ENCODE peak calls at places on chromosomes 3 and 15, in five cellular contexts. One of them, this sample, is unnamed.

GRCh38 chr15:33586791-33587697 is 276.3 kb downstream of the RYR3 start:
- DNase-seq in HCT116: no peak
- DNase-seq in left ventricle myocardium inferior: no peak
- DNase-seq in cardiac muscle cell: no peak
- DNase-seq in fibroblast of villous mesenchyme: no peak
- DNase-seq in this sample: peak; percentile 65

GRCh38 chr3:44825264-44825925 is 36.3 kb upstream of the TMEM42 start:
- DNase-seq in HCT116: no peak
- DNase-seq in cardiac muscle cell: no peak
- DNase-seq in fibroblast of villous mesenchyme: peak; percentile 59
- DNase-seq in left ventricle myocardium inferior: no peak
- DNase-seq in this sample: no peak

GRCh38 chr3:115825046-115825445 is 201.7 kb downstream of the GAP43 start:
- DNase-seq in fibroblast of villous mesenchyme: no peak
- DNase-seq in left ventricle myocardium inferior: no peak
- DNase-seq in HCT116: no peak
- DNase-seq in cardiac muscle cell: no peak
- DNase-seq in this sample: no peak

GRCh38 chr3:127093312-127093711 is 99.6 kb upstream of the PRR23E start:
- DNase-seq in fibroblast of villous mesenchyme: no peak
- DNase-seq in HCT116: no peak
- DNase-seq in cardiac muscle cell: no peak
- DNase-seq in left ventricle myocardium inferior: no peak
- DNase-seq in this sample: no peak

GRCh38 chr3:170560296-170560695 is 25.6 kb downstream of the SLC7A14 start:
- DNase-seq in left ventricle myocardium inferior: no peak
- DNase-seq in cardiac muscle cell: no peak
- DNase-seq in HCT116: no peak
- DNase-seq in fibroblast of villous mesenchyme: no peak
- DNase-seq in this sample: no peak

GRCh38 chr3:42741796-42742195 is 31.3 kb downstream of the CCDC13 start:
- DNase-seq in HCT116: no peak
- DNase-seq in fibroblast of villous mesenchyme: no peak
- DNase-seq in cardiac muscle cell: no peak
- DNase-seq in left ventricle myocardium inferior: no peak
- DNase-seq in this sample: no peak

GRCh38 chr3:140505256-140505655 is 172.6 kb upstream of the TRIM42 start:
- DNase-seq in HCT116: no peak
- DNase-seq in fibroblast of villous mesenchyme: peak; percentile 6
- DNase-seq in left ventricle myocardium inferior: no peak
- DNase-seq in cardiac muscle cell: peak; percentile 18
- DNase-seq in this sample: no peak

GRCh38 chr15:71647479-71647792 is 162.9 kb upstream of the NR2E3 start:
- DNase-seq in HCT116: no peak
- DNase-seq in cardiac muscle cell: no peak
- DNase-seq in fibroblast of villous mesenchyme: no peak
- DNase-seq in left ventricle myocardium inferior: no peak
- DNase-seq in this sample: no peak

GRCh38 chr3:114179575-114179974 is 723 bp upstream of the DRD3 start:
- DNase-seq in left ventricle myocardium inferior: no peak
- DNase-seq in cardiac muscle cell: peak; percentile 21
- DNase-seq in HCT116: peak; percentile 15
- DNase-seq in fibroblast of villous mesenchyme: peak; percentile 8
- DNase-seq in this sample: no peak

GRCh38 chr15:46580487-46580886 is 945.7 kb downstream of the SQOR start:
- DNase-seq in HCT116: no peak
- DNase-seq in fibroblast of villous mesenchyme: no peak
- DNase-seq in left ventricle myocardium inferior: no peak
- DNase-seq in cardiac muscle cell: no peak
- DNase-seq in this sample: no peak

GRCh38 chr3:163071684-163072083 is 1575.1 kb downstream of the OTOL1 start:
- DNase-seq in left ventricle myocardium inferior: no peak
- DNase-seq in fibroblast of villous mesenchyme: peak; percentile 50
- DNase-seq in HCT116: no peak
- DNase-seq in cardiac muscle cell: no peak
- DNase-seq in this sample: no peak

GRCh38 chr3:97148891-97149290 is 334.5 kb downstream of the EPHA6 start:
- DNase-seq in fibroblast of villous mesenchyme: no peak
- DNase-seq in HCT116: no peak
- DNase-seq in cardiac muscle cell: no peak
- DNase-seq in left ventricle myocardium inferior: no peak
- DNase-seq in this sample: no peak

GRCh38 chr15:57752426-57752825 is 45.9 kb downstream of the POLR2M start:
- DNase-seq in cardiac muscle cell: peak; percentile 18
- DNase-seq in left ventricle myocardium inferior: peak; percentile 40
- DNase-seq in fibroblast of villous mesenchyme: peak; percentile 27
- DNase-seq in HCT116: no peak
- DNase-seq in this sample: no peak

GRCh38 chr3:5212625-5213573 is 25.4 kb downstream of the EDEM1 start:
- DNase-seq in cardiac muscle cell: no peak
- DNase-seq in HCT116: no peak
- DNase-seq in left ventricle myocardium inferior: no peak
- DNase-seq in fibroblast of villous mesenchyme: no peak
- DNase-seq in this sample: no peak

GRCh38 chr3:56389213-56389830 is 78.9 kb downstream of the ERC2 start:
- DNase-seq in HCT116: no peak
- DNase-seq in fibroblast of villous mesenchyme: no peak
- DNase-seq in cardiac muscle cell: no peak
- DNase-seq in left ventricle myocardium inferior: no peak
- DNase-seq in this sample: no peak

GRCh38 chr15:87710406-87710805 is 546.1 kb downstream of the NTRK3 start:
- DNase-seq in left ventricle myocardium inferior: no peak
- DNase-seq in HCT116: no peak
- DNase-seq in cardiac muscle cell: no peak
- DNase-seq in fibroblast of villous mesenchyme: peak; percentile 97
- DNase-seq in this sample: no peak

GRCh38 chr3:48684480-48685143 is 1.1 kb downstream of the NCKIPSD start:
- DNase-seq in cardiac muscle cell: no peak
- DNase-seq in fibroblast of villous mesenchyme: peak; percentile 50
- DNase-seq in HCT116: no peak
- DNase-seq in left ventricle myocardium inferior: peak; percentile 68
- DNase-seq in this sample: no peak

GRCh38 chr3:197293605-197294237 is 4.7 kb downstream of the DLG1 start:
- DNase-seq in HCT116: no peak
- DNase-seq in fibroblast of villous mesenchyme: no peak
- DNase-seq in left ventricle myocardium inferior: no peak
- DNase-seq in cardiac muscle cell: no peak
- DNase-seq in this sample: no peak

GRCh38 chr3:122101646-122102045 is 46.5 kb downstream of the CD86 start:
- DNase-seq in HCT116: peak; percentile 65
- DNase-seq in cardiac muscle cell: peak; percentile 78
- DNase-seq in left ventricle myocardium inferior: no peak
- DNase-seq in fibroblast of villous mesenchyme: peak; percentile 68
- DNase-seq in this sample: no peak

GRCh38 chr15:36888018-36888992 is 212.0 kb downstream of the MEIS2 start:
- DNase-seq in left ventricle myocardium inferior: no peak
- DNase-seq in cardiac muscle cell: peak; percentile 78
- DNase-seq in HCT116: no peak
- DNase-seq in fibroblast of villous mesenchyme: no peak
- DNase-seq in this sample: peak; percentile 18

GRCh38 chr3:195906865-195907729 is 1.3 kb downstream of the TNK2 start:
- DNase-seq in left ventricle myocardium inferior: no peak
- DNase-seq in cardiac muscle cell: no peak
- DNase-seq in HCT116: no peak
- DNase-seq in fibroblast of villous mesenchyme: peak; percentile 16
- DNase-seq in this sample: no peak

GRCh38 chr15:40958146-40958545 is 4.9 kb downstream of the CHAC1 start:
- DNase-seq in left ventricle myocardium inferior: no peak
- DNase-seq in fibroblast of villous mesenchyme: no peak
- DNase-seq in HCT116: no peak
- DNase-seq in cardiac muscle cell: no peak
- DNase-seq in this sample: no peak

GRCh38 chr15:47972738-47973137 is 148.1 kb upstream of the SLC24A5 start:
- DNase-seq in HCT116: no peak
- DNase-seq in left ventricle myocardium inferior: no peak
- DNase-seq in fibroblast of villous mesenchyme: no peak
- DNase-seq in cardiac muscle cell: no peak
- DNase-seq in this sample: no peak

GRCh38 chr3:15923640-15924405 is 126.0 kb upstream of the ANKRD28 start:
- DNase-seq in HCT116: no peak
- DNase-seq in left ventricle myocardium inferior: no peak
- DNase-seq in cardiac muscle cell: no peak
- DNase-seq in fibroblast of villous mesenchyme: no peak
- DNase-seq in this sample: no peak

GRCh38 chr15:59300618-59301139 is 72.0 kb downstream of the MYO1E start:
- DNase-seq in fibroblast of villous mesenchyme: no peak
- DNase-seq in HCT116: no peak
- DNase-seq in left ventricle myocardium inferior: no peak
- DNase-seq in cardiac muscle cell: no peak
- DNase-seq in this sample: no peak

GRCh38 chr3:187352581-187353575 is 15.3 kb upstream of the RTP4 start:
- DNase-seq in cardiac muscle cell: no peak
- DNase-seq in left ventricle myocardium inferior: no peak
- DNase-seq in HCT116: no peak
- DNase-seq in fibroblast of villous mesenchyme: no peak
- DNase-seq in this sample: no peak

GRCh38 chr3:77247817-77248216 is 207.9 kb downstream of the ROBO2 start:
- DNase-seq in HCT116: no peak
- DNase-seq in left ventricle myocardium inferior: no peak
- DNase-seq in cardiac muscle cell: no peak
- DNase-seq in fibroblast of villous mesenchyme: no peak
- DNase-seq in this sample: no peak
- TF ChIP-seq CTCF in HCT116: no peak
- TF ChIP-seq CTCF in left ventricle myocardium inferior: no peak
- TF ChIP-seq CTCF in cardiac muscle cell: no peak
- TF ChIP-seq CTCF in fibroblast of villous mesenchyme: no peak
- TF ChIP-seq CTCF in this sample: no peak

DNA sequence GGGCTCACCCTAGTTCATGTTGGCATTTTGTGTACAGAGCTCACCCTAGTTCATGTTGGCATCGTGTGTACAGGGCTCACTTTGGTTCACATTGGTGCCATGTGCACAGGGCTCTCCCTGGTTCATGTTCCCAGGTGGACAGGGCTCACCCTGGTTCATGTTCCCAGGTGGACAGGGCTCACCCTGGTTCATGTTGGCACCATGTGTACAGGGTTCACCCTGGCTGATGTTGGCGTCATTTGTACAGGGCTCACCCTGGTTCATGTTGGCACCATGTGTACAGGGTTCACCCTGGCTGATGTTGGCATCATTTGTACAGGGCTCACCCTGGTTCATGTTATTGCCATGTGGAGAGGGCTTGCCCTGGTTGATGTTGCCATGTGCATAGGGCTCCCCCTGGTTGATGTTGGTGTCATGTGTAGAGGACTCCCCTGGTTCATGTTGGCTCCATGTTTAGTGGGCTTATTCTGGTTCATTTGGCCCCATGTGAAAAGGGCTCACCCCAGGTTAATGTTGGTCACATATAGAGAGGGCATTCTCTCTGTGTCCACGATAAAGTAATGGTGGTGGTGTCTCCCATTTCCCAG is 31.7 kb upstream of the NR2C2 start:
- DNase-seq in HCT116: no peak
- DNase-seq in left ventricle myocardium inferior: no peak
- DNase-seq in fibroblast of villous mesenchyme: no peak
- DNase-seq in cardiac muscle cell: no peak
- DNase-seq in this sample: no peak
- TF ChIP-seq CTCF in HCT116: peak; percentile 47
- TF ChIP-seq CTCF in left ventricle myocardium inferior: peak; percentile 35
- TF ChIP-seq CTCF in fibroblast of villous mesenchyme: no peak
- TF ChIP-seq CTCF in cardiac muscle cell: no peak
- TF ChIP-seq CTCF in this sample: no peak

GRCh38 chr3:52430416-52430810 is 14.5 kb downstream of the SEMA3G start:
- DNase-seq in left ventricle myocardium inferior: peak; percentile 8
- DNase-seq in fibroblast of villous mesenchyme: no peak
- DNase-seq in HCT116: no peak
- DNase-seq in cardiac muscle cell: no peak
- DNase-seq in this sample: no peak

GRCh38 chr3:52433328-52434060 is 11.4 kb downstream of the SEMA3G start:
- DNase-seq in cardiac muscle cell: peak; percentile 69
- DNase-seq in fibroblast of villous mesenchyme: peak; percentile 60
- DNase-seq in left ventricle myocardium inferior: peak; percentile 25
- DNase-seq in HCT116: no peak
- DNase-seq in this sample: no peak

GRCh38 chr3:52432631-52433030 is 12.3 kb downstream of the SEMA3G start:
- DNase-seq in left ventricle myocardium inferior: peak; percentile 15
- DNase-seq in fibroblast of villous mesenchyme: no peak
- DNase-seq in cardiac muscle cell: peak; percentile 66
- DNase-seq in HCT116: no peak
- DNase-seq in this sample: no peak

GRCh38 chr3:52431459-52432223 is 13.3 kb downstream of the SEMA3G start:
- DNase-seq in HCT116: no peak
- DNase-seq in left ventricle myocardium inferior: peak; percentile 31
- DNase-seq in fibroblast of villous mesenchyme: no peak
- DNase-seq in cardiac muscle cell: no peak
- DNase-seq in this sample: no peak

GRCh38 chr3:52432225-52432624 is 12.7 kb downstream of the SEMA3G start:
- DNase-seq in fibroblast of villous mesenchyme: no peak
- DNase-seq in HCT116: no peak
- DNase-seq in cardiac muscle cell: no peak
- DNase-seq in left ventricle myocardium inferior: peak; percentile 10
- DNase-seq in this sample: no peak
- TF ChIP-seq CTCF in fibroblast of villous mesenchyme: no peak
- TF ChIP-seq CTCF in HCT116: no peak
- TF ChIP-seq CTCF in cardiac muscle cell: no peak
- TF ChIP-seq CTCF in left ventricle myocardium inferior: no peak
- TF ChIP-seq CTCF in this sample: no peak

GRCh38 chr3:52173101-52173500 is 18.9 kb upstream of the POC1A start:
- DNase-seq in cardiac muscle cell: no peak
- DNase-seq in left ventricle myocardium inferior: no peak
- DNase-seq in HCT116: no peak
- DNase-seq in fibroblast of villous mesenchyme: no peak
- DNase-seq in this sample: no peak

GRCh38 chr3:52172262-52172757 is 18.1 kb upstream of the POC1A start:
- DNase-seq in HCT116: no peak
- DNase-seq in cardiac muscle cell: no peak
- DNase-seq in left ventricle myocardium inferior: no peak
- DNase-seq in fibroblast of villous mesenchyme: no peak
- DNase-seq in this sample: no peak

GRCh38 chr3:52175416-52176187 is 21.4 kb upstream of the POC1A start:
- DNase-seq in fibroblast of villous mesenchyme: no peak
- DNase-seq in left ventricle myocardium inferior: no peak
- DNase-seq in HCT116: no peak
- DNase-seq in cardiac muscle cell: no peak
- DNase-seq in this sample: no peak

GRCh38 chr3:52174896-52175295 is 20.7 kb upstream of the POC1A start:
- DNase-seq in fibroblast of villous mesenchyme: no peak
- DNase-seq in left ventricle myocardium inferior: no peak
- DNase-seq in cardiac muscle cell: no peak
- DNase-seq in HCT116: no peak
- DNase-seq in this sample: no peak

DNA sequence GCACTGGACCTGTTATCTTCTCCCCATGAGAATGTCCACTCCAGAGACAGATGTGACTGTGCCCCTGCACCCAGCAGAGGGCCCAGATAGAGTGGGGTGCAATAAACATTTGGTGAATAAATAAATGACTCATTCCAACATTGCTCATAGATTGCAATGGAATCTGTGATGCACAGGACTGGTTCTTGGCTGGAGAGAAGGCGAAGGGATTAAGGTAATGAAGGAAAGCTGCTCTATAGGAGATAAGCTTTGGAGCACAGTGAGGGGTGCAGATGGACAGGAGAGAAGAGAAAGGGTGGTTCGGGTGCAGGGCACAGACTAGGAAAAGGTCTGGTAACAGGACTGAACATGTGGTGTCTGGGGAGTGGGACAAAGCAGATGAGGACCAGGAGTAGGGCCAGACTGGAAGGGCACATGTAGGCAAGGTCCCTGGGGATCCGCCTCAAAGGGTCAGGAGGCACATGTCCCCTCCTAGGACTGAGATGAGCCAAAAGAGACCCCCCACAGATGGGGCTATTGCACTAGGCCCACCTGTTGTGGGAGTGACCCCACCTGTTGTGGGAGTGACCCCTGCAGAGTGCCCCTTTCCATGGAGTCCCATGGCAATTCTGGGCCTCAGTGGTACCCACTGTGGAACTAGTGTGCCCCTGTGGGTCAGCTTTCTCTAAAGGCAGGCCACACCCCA is 17.5 kb upstream of the POC1A start:
- DNase-seq in cardiac muscle cell: no peak
- DNase-seq in fibroblast of villous mesenchyme: peak; percentile 68
- DNase-seq in left ventricle myocardium inferior: no peak
- DNase-seq in HCT116: peak; percentile 27
- DNase-seq in this sample: no peak
- TF ChIP-seq CTCF in cardiac muscle cell: no peak
- TF ChIP-seq CTCF in fibroblast of villous mesenchyme: peak; percentile 16
- TF ChIP-seq CTCF in left ventricle myocardium inferior: no peak
- TF ChIP-seq CTCF in HCT116: no peak
- TF ChIP-seq CTCF in this sample: no peak